ENCODE peak calls at places on chromosomes 2 and 18, in four cellular contexts. A is HepG2, F is A549, L is H1. I is an unnamed sample.

GRCh38 chr2:84782717-84783442 is 98.0 kb downstream of the TRABD2A start:
- DNase-seq in L (no peak), F (no peak), A (no peak), I (no peak)

GRCh38 chr2:153408708-153409107 is 69.9 kb downstream of the RPRM start:
- DNase-seq in F (no peak), L (no peak), A (no peak), I (no peak)

GRCh38 chr2:206442854-206443734 is at the start of gene ADAM23:
- DNase-seq in L (peak), F (peak), A (no peak), I (peak)

GRCh38 chr2:173652731-173653426 is 298.2 kb downstream of the CDCA7 start:
- DNase-seq in A (peak), F (peak), L (no peak), I (no peak)

GRCh38 chr2:210028178-210028577 is 25.7 kb downstream of the RPE start:
- DNase-seq in A (no peak), F (no peak), L (no peak), I (no peak)

GRCh38 chr2:105746177-105747080 is 1.7 kb downstream of the NCK2 start:
- DNase-seq in A (peak), L (peak), F (no peak), I (peak)

GRCh38 chr18:23401400-23402347 is 51.4 kb upstream of the RIOK3 start:
- DNase-seq in A (peak), L (no peak), F (peak), I (no peak)

GRCh38 chr18:55587341-55588000 is 521 bp downstream of the TCF4 start:
- DNase-seq in A (no peak), L (no peak), F (no peak), I (peak)

GRCh38 chr18:8247700-8248099 is 361.5 kb upstream of the RAB12 start:
- DNase-seq in F (no peak), A (no peak), L (no peak), I (no peak)

GRCh38 chr2:156589381-156590079 is 153.4 kb downstream of the GPD2 start:
- DNase-seq in L (no peak), A (peak), F (peak), I (no peak)

GRCh38 chr2:158984554-158985207 is 16.2 kb downstream of the TANC1 start:
- DNase-seq in F (no peak), A (no peak), L (no peak), I (no peak)

GRCh38 chr2:180943275-180943674 is 37.1 kb upstream of the UBE2E3 start:
- DNase-seq in F (no peak), A (no peak), L (no peak), I (no peak)

GRCh38 chr2:153622285-153622684 is 143.7 kb upstream of the RPRM start:
- DNase-seq in A (peak), F (peak), L (no peak), I (no peak)

GRCh38 chr18:63267990-63268721 is 51.4 kb downstream of the BCL2 start:
- DNase-seq in F (no peak), A (no peak), L (no peak), I (no peak)

GRCh38 chr18:63363951-63364350 is 3.1 kb downstream of the KDSR start:
- DNase-seq in F (no peak), A (no peak), L (no peak), I (no peak)

GRCh38 chr2:17068016-17068415 is 402.4 kb upstream of the CYRIA start:
- DNase-seq in A (no peak), L (no peak), F (no peak), I (no peak)

GRCh38 chr18:3594760-3595241 is 144.8 kb downstream of the TGIF1 start:
- DNase-seq in F (peak), A (peak), L (no peak), I (peak)

GRCh38 chr18:12422936-12423335 is 15.2 kb downstream of the PRELID3A start:
- DNase-seq in L (no peak), A (peak), F (peak), I (no peak)

GRCh38 chr2:168120730-168121129 is 126.7 kb downstream of the STK39 start:
- DNase-seq in F (no peak), L (no peak), A (no peak), I (no peak)

GRCh38 chr2:224221455-224221913 is 180.4 kb downstream of the FAM124B start:
- DNase-seq in A (no peak), F (peak), L (no peak), I (no peak)

GRCh38 chr2:39743170-39743851 is 35.7 kb downstream of the THUMPD2 start:
- DNase-seq in A (no peak), L (no peak), F (no peak), I (no peak)

GRCh38 chr2:47388888-47389287 is 14.1 kb upstream of the MSH2 start:
- DNase-seq in F (no peak), A (no peak), L (no peak), I (no peak)

GRCh38 chr2:98912957-98913915 is 22.8 kb downstream of the CRACDL start:
- DNase-seq in L (no peak), A (no peak), F (no peak), I (no peak)

GRCh38 chr18:27007880-27008279 is 142.4 kb upstream of the AQP4 start:
- DNase-seq in L (no peak), A (no peak), F (no peak), I (no peak)

GRCh38 chr2:238286987-238287386 is 1.4 kb downstream of the PER2 start:
- DNase-seq in F (no peak), L (no peak), A (no peak), I (no peak)

GRCh38 chr2:132977812-132978529 is 308.0 kb upstream of the LYPD1 start:
- DNase-seq in A (no peak), L (no peak), F (no peak), I (no peak)

GRCh38 chr2:224058048-224058775 is 19.1 kb upstream of the SERPINE2 start:
- DNase-seq in F (no peak), A (no peak), L (no peak), I (no peak)

GRCh38 chr2:129876576-129876975 is 102.9 kb upstream of the RAB6C start:
- DNase-seq in F (no peak), A (no peak), L (peak), I (no peak)

GRCh38 chr2:227106845-227107759 is 56.9 kb downstream of the COL4A4 start:
- DNase-seq in L (peak), A (peak), F (peak), I (no peak)

GRCh38 chr2:74006424-74006823 is 21.7 kb downstream of the TET3 start:
- DNase-seq in F (no peak), A (no peak), L (no peak), I (no peak)

GRCh38 chr2:62292190-62292589 is 96.3 kb downstream of the B3GNT2 start:
- DNase-seq in F (no peak), A (peak), L (no peak), I (no peak)

GRCh38 chr2:202009019-202009481 is 24.6 kb upstream of the FZD7 start:
- DNase-seq in L (no peak), A (no peak), F (no peak), I (no peak)

GRCh38 chr2:128252501-128252900 is 66.2 kb downstream of the HS6ST1 start:
- DNase-seq in A (no peak), L (peak), F (no peak), I (no peak)

DNA sequence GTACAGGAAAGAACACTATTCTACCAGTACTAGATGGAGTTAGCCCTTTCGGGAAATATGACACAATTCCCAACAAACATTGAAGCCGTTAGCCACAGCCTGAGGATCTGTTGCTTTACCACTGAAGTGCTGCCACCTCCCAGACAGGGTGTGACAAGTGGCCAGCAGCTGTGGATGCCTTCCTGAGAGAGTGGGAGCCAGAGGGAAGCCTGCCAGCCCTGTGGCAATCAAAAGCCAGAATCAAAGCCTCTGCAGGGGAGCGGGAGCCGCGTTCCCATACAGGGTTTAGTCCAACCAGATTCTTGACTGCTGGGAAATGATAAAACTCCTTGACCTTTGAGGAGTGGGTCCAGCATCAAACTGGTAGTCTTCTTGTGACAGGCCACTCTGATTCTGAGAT is 38.0 kb downstream of the SLC4A1AP start:
- DNase-seq in L (no peak), F (peak), A (no peak), I (no peak)
- TF ChIP-seq RNF2 in L (no peak), F (no peak), A (no peak), I (no peak)

GRCh38 chr2:233416706-233417105 is 62.4 kb downstream of the DGKD start:
- DNase-seq in A (no peak), F (peak), L (peak), I (no peak)

GRCh38 chr2:233414273-233414654 is 60.0 kb downstream of the DGKD start:
- DNase-seq in F (peak), A (no peak), L (peak), I (no peak)

GRCh38 chr2:233413529-233414272 is 59.4 kb downstream of the DGKD start:
- DNase-seq in A (peak), L (peak), F (peak), I (no peak)

GRCh38 chr2:233416199-233416598 is 61.9 kb downstream of the DGKD start:
- DNase-seq in A (no peak), F (no peak), L (peak), I (no peak)

DNA sequence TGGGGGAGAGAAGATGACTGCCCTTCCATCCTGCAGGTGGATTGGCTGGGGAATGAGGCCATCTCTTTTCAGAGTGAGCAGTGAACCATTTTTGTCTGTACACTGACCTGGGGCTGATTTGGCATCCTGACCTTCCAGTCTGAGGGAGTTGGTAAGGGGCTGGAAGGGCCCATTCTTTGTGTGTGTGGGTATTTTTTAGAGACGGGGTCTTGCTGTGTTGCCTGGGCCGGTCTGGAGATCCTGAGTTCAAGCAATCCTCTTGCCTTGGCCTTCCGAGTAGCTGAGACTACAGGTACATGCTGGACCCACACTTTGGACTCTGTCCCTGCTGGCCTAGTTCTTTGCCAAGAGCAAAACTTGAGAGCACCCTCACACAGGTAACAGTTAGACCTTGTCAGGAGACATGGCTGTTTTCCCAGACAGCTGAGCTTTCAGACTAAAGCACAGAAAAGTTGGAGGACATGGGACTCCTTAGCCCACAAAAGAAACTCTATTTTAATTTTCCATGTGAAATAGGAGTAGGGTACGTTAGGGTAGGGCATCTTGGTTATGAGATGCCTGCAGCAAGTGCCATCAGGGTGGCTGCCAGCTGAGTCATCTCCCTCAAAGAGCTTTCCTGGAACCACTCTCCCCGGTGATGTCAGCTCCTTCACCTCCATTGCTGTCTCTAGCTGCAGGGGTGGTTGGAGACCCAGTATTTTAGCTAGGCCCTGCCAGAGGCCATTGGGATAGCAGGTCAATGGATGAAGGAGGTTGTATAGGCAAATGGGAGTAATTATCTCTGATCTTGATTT is 60.7 kb downstream of the DGKD start:
- DNase-seq in A (no peak), F (peak), L (peak), I (no peak)
- TF ChIP-seq RNF2 in A (no peak), F (no peak), L (no peak), I (no peak)

DNA sequence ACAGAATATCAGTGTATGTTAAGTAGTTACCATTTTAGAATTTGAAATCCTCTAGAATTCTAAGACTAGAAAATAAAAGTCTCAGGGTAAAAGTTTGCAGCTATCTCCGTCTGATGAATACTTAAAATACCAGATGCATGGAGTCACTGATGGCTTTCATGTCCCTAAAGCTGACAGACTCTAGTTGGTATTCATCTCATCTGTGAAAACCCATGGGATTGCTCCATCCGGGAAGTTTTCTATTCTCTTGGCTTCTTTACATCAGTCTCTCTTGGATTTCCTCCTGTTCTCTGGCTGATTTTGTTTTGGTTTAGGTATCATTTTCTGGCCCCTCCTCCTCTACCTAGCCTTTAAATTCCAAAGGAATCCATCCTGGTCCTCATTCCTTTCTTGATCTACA is 465.6 kb upstream of the POU3F3 start:
- DNase-seq in A (no peak), L (no peak), F (no peak), I (no peak)
- TF ChIP-seq RNF2 in A (no peak), L (no peak), F (no peak), I (no peak)

DNA sequence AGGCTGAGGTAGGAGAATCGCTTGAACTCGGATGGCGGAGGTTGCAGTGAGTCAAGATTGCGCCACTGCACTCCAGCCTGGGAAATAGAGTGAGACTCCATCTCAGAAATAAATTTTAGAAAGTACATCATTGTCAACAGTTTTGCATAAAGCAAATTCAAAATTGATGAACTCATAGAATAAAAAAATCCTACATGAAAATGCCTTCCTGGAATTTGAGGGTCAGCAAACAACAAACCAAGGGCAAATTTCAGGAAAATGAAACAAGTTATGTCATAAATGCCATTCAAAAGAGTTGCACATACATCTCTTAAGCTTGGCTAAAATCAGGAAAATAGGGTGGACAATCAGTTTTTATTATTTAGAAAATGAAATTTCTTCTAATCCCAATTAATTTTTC is 45.1 kb downstream of the COL5A2 start:
- DNase-seq in A (no peak), L (no peak), F (no peak), I (no peak)
- TF ChIP-seq RNF2 in A (no peak), L (no peak), F (no peak), I (no peak)